ENCODE peak calls at places on chromosomes 12 and 14, in ten cellular contexts. Z, J, C, U, Q, T, V, B, Y and A are unnamed samples.

GRCh38 chr12:109394891-109395290 is 47.2 kb downstream of the MYO1H start:
- DNase-seq in Z (no peak), J (no peak), C (no peak), U (no peak), Q (no peak), T (no peak), V (no peak), B (no peak), Y (no peak), A (no peak)

GRCh38 chr14:65915125-65915524 is 502.6 kb downstream of the FUT8 start:
- DNase-seq in Z (no peak), J (no peak), C (no peak), U (no peak), Q (no peak), T (no peak), V (no peak), B (no peak), Y (no peak), A (no peak)

GRCh38 chr14:30382221-30382620 is 176.7 kb upstream of the G2E3 start:
- DNase-seq in Z (no peak), J (no peak), C (no peak), U (no peak), Q (no peak), T (no peak), V (no peak), B (no peak), Y (no peak), A (peak)

GRCh38 chr14:77310041-77310440 is 10.6 kb downstream of the POMT2 start:
- DNase-seq in Z (no peak), J (no peak), C (peak), U (no peak), Q (no peak), T (no peak), V (peak), B (no peak), Y (no peak), A (no peak)

GRCh38 chr12:31015215-31015614 is 58.4 kb upstream of the DDX11 start:
- DNase-seq in Z (no peak), J (no peak), C (no peak), U (no peak), Q (no peak), T (no peak), V (no peak), B (no peak), Y (no peak), A (no peak)

GRCh38 chr14:38794674-38795073 is 308.4 kb downstream of the SEC23A start:
- DNase-seq in Z (no peak), J (no peak), C (no peak), U (no peak), Q (no peak), T (no peak), V (no peak), B (no peak), Y (no peak), A (no peak)

GRCh38 chr14:100538566-100539318 is 48.5 kb downstream of the BEGAIN start:
- DNase-seq in Z (no peak), J (peak), C (no peak), U (peak), Q (no peak), T (peak), V (no peak), B (no peak), Y (peak), A (no peak)

GRCh38 chr14:89571502-89571901 is 154.5 kb upstream of the FOXN3 start:
- DNase-seq in Z (no peak), J (no peak), C (no peak), U (no peak), Q (no peak), T (no peak), V (no peak), B (no peak), Y (no peak), A (no peak)

GRCh38 chr14:106347291-106347778 is 821.0 kb downstream of the TMEM121 start:
- DNase-seq in Z (no peak), J (no peak), C (no peak), U (no peak), Q (no peak), T (no peak), V (no peak), B (no peak), Y (no peak), A (no peak)

GRCh38 chr12:131287938-131288797 is 334.5 kb downstream of the ADGRD1 start:
- DNase-seq in Z (no peak), J (no peak), C (no peak), U (peak), Q (no peak), T (no peak), V (no peak), B (no peak), Y (no peak), A (no peak)

GRCh38 chr14:94193776-94194175 is 19.7 kb downstream of the PPP4R4 start:
- DNase-seq in Z (no peak), J (no peak), C (no peak), U (no peak), Q (no peak), T (no peak), V (no peak), B (no peak), Y (no peak), A (no peak)

GRCh38 chr12:30926243-30927209 is at the start of gene TSPAN11:
- DNase-seq in Z (no peak), J (no peak), C (peak), U (peak), Q (no peak), T (no peak), V (peak), B (no peak), Y (no peak), A (peak)

GRCh38 chr12:14572401-14572800 is 4.7 kb upstream of the PLBD1 start:
- DNase-seq in Z (no peak), J (no peak), C (no peak), U (no peak), Q (no peak), T (no peak), V (no peak), B (no peak), Y (no peak), A (no peak)

GRCh38 chr14:70665448-70666363 is 24.0 kb downstream of the TTC9 start:
- DNase-seq in Z (no peak), J (peak), C (no peak), U (peak), Q (no peak), T (no peak), V (no peak), B (no peak), Y (peak), A (peak)

GRCh38 chr12:124828264-124829007 is 35.2 kb downstream of the SCARB1 start:
- DNase-seq in Z (no peak), J (peak), C (peak), U (peak), Q (no peak), T (no peak), V (peak), B (no peak), Y (peak), A (no peak)

GRCh38 chr12:34249271-34249670 is 227.0 kb downstream of the ALG10 start:
- DNase-seq in Z (no peak), J (no peak), C (no peak), U (no peak), Q (no peak), T (no peak), V (no peak), B (no peak), Y (no peak), A (no peak)

GRCh38 chr14:77053046-77053841 is 24.7 kb upstream of the IRF2BPL start:
- DNase-seq in Z (peak), J (peak), C (peak), U (peak), Q (peak), T (peak), V (peak), B (peak), Y (peak), A (peak)

GRCh38 chr14:95577875-95578274 is 43.0 kb downstream of the GLRX5 start:
- DNase-seq in Z (no peak), J (no peak), C (no peak), U (no peak), Q (no peak), T (no peak), V (no peak), B (no peak), Y (no peak), A (no peak)

GRCh38 chr14:78399316-78399889 is 229.2 kb downstream of the NRXN3 start:
- DNase-seq in Z (no peak), J (no peak), C (no peak), U (peak), Q (no peak), T (no peak), V (peak), B (no peak), Y (no peak), A (peak)

GRCh38 chr12:22729898-22730443 is 105.0 kb downstream of the ETNK1 start:
- DNase-seq in Z (no peak), J (no peak), C (peak), U (no peak), Q (no peak), T (no peak), V (peak), B (no peak), Y (no peak), A (peak)

GRCh38 chr12:46661161-46661845 is 164.5 kb downstream of the SLC38A4 start:
- DNase-seq in Z (no peak), J (no peak), C (peak), U (peak), Q (no peak), T (no peak), V (peak), B (no peak), Y (no peak), A (peak)

GRCh38 chr14:68949236-68949965 is 29.7 kb downstream of the ACTN1 start:
- DNase-seq in Z (no peak), J (no peak), C (no peak), U (no peak), Q (no peak), T (no peak), V (peak), B (no peak), Y (no peak), A (no peak)

GRCh38 chr14:71515520-71515919 is 416.7 kb upstream of the RGS6 start:
- DNase-seq in Z (no peak), J (no peak), C (no peak), U (no peak), Q (no peak), T (no peak), V (no peak), B (no peak), Y (no peak), A (no peak)

GRCh38 chr14:99910337-99911268 is 117.4 kb downstream of the EML1 start:
- DNase-seq in Z (no peak), J (no peak), C (peak), U (no peak), Q (no peak), T (no peak), V (peak), B (no peak), Y (no peak), A (peak)

GRCh38 chr14:73754911-73755360 is 40.8 kb upstream of the PNMA1 start:
- DNase-seq in Z (no peak), J (peak), C (peak), U (peak), Q (no peak), T (no peak), V (peak), B (no peak), Y (peak), A (peak)

GRCh38 chr12:126950266-126950665 is 1316.7 kb upstream of the TMEM132C start:
- DNase-seq in Z (no peak), J (no peak), C (no peak), U (no peak), Q (no peak), T (no peak), V (no peak), B (no peak), Y (no peak), A (no peak)

GRCh38 chr12:127964717-127965116 is 302.3 kb upstream of the TMEM132C start:
- DNase-seq in Z (no peak), J (no peak), C (no peak), U (peak), Q (no peak), T (no peak), V (no peak), B (no peak), Y (no peak), A (peak)

GRCh38 chr14:63991833-63992232 is 139.0 kb downstream of the SYNE2 start:
- DNase-seq in Z (no peak), J (no peak), C (no peak), U (no peak), Q (no peak), T (no peak), V (no peak), B (no peak), Y (no peak), A (no peak)

GRCh38 chr14:23041729-23042128 is 283 bp upstream of the PSMB11 start:
- DNase-seq in Z (no peak), J (no peak), C (peak), U (no peak), Q (no peak), T (no peak), V (peak), B (no peak), Y (no peak), A (no peak)

GRCh38 chr12:83865431-83865830 is 1047.2 kb downstream of the SLC6A15 start:
- DNase-seq in Z (no peak), J (no peak), C (no peak), U (no peak), Q (no peak), T (no peak), V (no peak), B (no peak), Y (no peak), A (no peak)

GRCh38 chr14:61530896-61531295 is 164.4 kb upstream of the HIF1A start:
- DNase-seq in Z (no peak), J (peak), C (no peak), U (no peak), Q (no peak), T (no peak), V (no peak), B (no peak), Y (no peak), A (no peak)
- H3K4me3 ChIP-seq in Z (no peak), J (no peak), C (no peak), U (no peak), Q (no peak), T (no peak), V (no peak), B (no peak), Y (no peak), A (no peak)

GRCh38 chr12:45458238-45458637 is 242.3 kb downstream of the ANO6 start:
- DNase-seq in Z (no peak), J (no peak), C (no peak), U (no peak), Q (no peak), T (no peak), V (peak), B (no peak), Y (no peak), A (no peak)
- H3K4me3 ChIP-seq in Z (no peak), J (no peak), C (no peak), U (no peak), Q (no peak), T (no peak), V (no peak), B (no peak), Y (no peak), A (no peak)

DNA sequence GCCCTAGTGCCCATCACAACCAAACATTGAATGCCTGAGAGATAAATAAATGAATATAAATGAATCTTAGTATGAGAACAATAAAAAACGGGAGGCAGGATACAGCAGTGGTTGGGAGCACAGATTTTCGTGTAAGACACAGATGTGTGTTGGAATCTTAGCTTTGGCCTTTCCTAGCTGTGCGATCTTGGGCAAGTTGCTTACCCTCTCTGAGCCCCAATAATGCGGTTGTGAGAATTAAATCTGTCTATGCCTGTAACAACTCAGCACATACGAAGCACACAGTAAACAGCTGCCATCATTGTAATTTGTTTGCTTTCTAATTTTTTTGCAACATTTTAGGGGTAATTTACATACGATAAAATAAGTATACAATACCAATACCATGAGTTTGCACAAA is 89.8 kb downstream of the SRRM4 start:
- DNase-seq in Z (no peak), J (no peak), C (no peak), U (no peak), Q (no peak), T (no peak), V (no peak), B (no peak), Y (no peak), A (no peak)
- H3K4me3 ChIP-seq in Z (no peak), J (no peak), C (no peak), U (no peak), Q (no peak), T (no peak), V (no peak), B (no peak), Y (no peak), A (no peak)

DNA sequence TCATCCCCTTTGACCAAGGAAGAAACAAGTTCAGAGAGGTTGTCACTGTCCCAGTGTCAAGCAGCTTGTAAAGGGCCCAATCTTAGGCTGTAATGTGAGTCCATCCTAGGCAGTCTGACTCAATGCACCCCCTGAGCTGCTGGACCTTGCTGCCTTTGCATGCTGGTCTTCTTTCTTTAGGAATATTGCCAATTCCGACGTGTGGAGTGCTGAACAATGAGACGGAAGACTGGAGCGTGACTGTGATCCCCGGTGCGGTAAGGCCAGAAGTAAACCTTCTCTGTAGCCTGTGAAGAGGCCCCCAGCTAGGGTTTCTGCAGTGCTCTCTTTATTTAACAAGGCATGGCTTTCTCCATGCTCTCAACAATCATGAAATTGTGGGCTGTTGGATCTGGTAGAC is 963 bp downstream of the TCTN2 start:
- DNase-seq in Z (no peak), J (no peak), C (peak), U (no peak), Q (no peak), T (no peak), V (peak), B (no peak), Y (no peak), A (no peak)
- H3K4me3 ChIP-seq in Z (no peak), J (peak), C (peak), U (peak), Q (peak), T (peak), V (no peak), B (no peak), Y (no peak), A (peak)

GRCh38 chr12:112848338-112848715 is 56.8 kb downstream of the RPH3A start:
- DNase-seq in Z (no peak), J (no peak), C (no peak), U (no peak), Q (no peak), T (no peak), V (no peak), B (no peak), Y (no peak), A (no peak)

GRCh38 chr12:112848972-112849371 is 57.4 kb downstream of the RPH3A start:
- DNase-seq in Z (no peak), J (no peak), C (no peak), U (peak), Q (peak), T (no peak), V (no peak), B (no peak), Y (no peak), A (no peak)

GRCh38 chr12:112846619-112847018 is 55.1 kb downstream of the RPH3A start:
- DNase-seq in Z (no peak), J (no peak), C (no peak), U (peak), Q (no peak), T (no peak), V (no peak), B (no peak), Y (no peak), A (no peak)

GRCh38 chr12:112850343-112850742 is 56.4 kb upstream of the OAS1 start:
- DNase-seq in Z (no peak), J (no peak), C (no peak), U (peak), Q (no peak), T (no peak), V (no peak), B (no peak), Y (no peak), A (no peak)

GRCh38 chr12:112847708-112848337 is 56.3 kb downstream of the RPH3A start:
- DNase-seq in Z (no peak), J (no peak), C (no peak), U (peak), Q (no peak), T (no peak), V (no peak), B (no peak), Y (no peak), A (no peak)
- H3K4me3 ChIP-seq in Z (no peak), J (no peak), C (no peak), U (no peak), Q (no peak), T (no peak), V (no peak), B (no peak), Y (no peak), A (no peak)

DNA sequence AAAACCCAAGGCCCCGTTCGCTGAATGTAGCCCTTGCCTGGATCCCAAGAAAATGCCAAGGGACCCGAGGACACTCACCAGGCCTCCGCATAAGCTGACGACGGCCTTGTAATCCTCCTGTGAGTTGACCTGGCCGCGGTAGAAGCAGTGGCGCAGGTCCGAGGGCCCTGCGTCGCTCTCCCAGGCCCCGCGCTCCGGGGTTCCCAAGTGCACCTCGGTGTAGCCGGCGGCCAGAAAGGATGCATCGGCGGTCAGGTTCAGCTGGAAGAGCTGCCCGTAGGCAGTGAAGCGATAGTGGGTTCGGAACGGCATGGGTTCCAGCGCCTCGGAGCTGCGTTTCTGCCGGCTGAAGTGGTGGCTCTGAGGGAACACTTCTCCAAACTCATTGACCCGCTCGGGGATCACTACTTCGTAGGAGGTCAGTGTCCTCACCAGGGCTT is 1.2 kb downstream of the ADAMTS20 start:
- DNase-seq in Z (no peak), J (no peak), C (no peak), U (peak), Q (no peak), T (no peak), V (no peak), B (no peak), Y (no peak), A (no peak)
- H3K4me3 ChIP-seq in Z (no peak), J (no peak), C (no peak), U (peak), Q (no peak), T (no peak), V (no peak), B (no peak), Y (no peak), A (no peak)

GRCh38 chr14:52950410-52950897 is 396 bp downstream of the FERMT2 start:
- DNase-seq in Z (no peak), J (peak), C (peak), U (peak), Q (no peak), T (no peak), V (peak), B (no peak), Y (peak), A (peak)

GRCh38 chr14:52949249-52949648 is 1.6 kb downstream of the FERMT2 start:
- DNase-seq in Z (no peak), J (no peak), C (no peak), U (no peak), Q (no peak), T (no peak), V (no peak), B (no peak), Y (no peak), A (no peak)

GRCh38 chr14:52948039-52948438 is 2.8 kb downstream of the FERMT2 start:
- DNase-seq in Z (no peak), J (no peak), C (no peak), U (no peak), Q (no peak), T (no peak), V (peak), B (no peak), Y (no peak), A (no peak)

GRCh38 chr14:52949711-52950409 is 990 bp downstream of the FERMT2 start:
- DNase-seq in Z (no peak), J (no peak), C (peak), U (no peak), Q (no peak), T (no peak), V (peak), B (no peak), Y (no peak), A (peak)

DNA sequence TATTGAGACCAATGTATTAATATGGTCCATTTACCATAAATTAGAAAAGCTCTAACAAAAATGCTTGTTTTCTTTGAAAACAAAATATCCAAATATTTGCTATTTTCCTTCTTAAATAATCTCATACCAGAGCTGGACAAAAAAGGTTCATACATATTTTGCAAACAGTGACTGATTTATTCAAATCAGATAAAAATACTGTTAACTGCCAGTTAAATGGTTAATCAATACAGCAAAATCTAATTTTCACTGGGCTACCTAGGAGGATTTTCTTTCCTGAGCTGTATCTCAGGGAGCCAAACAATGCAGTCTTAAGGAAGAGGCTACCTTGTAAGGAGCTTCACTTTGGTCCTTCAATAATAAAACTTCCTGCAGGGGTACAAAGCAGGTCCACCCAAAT is 2.0 kb downstream of the FERMT2 start:
- DNase-seq in Z (no peak), J (no peak), C (no peak), U (no peak), Q (no peak), T (no peak), V (no peak), B (no peak), Y (no peak), A (no peak)
- H3K4me3 ChIP-seq in Z (no peak), J (peak), C (peak), U (peak), Q (no peak), T (no peak), V (peak), B (no peak), Y (no peak), A (peak)

GRCh38 chr12:2283480-2283879 is 230.7 kb downstream of the CACNA1C start:
- DNase-seq in Z (no peak), J (peak), C (no peak), U (peak), Q (no peak), T (no peak), V (no peak), B (no peak), Y (no peak), A (no peak)
- H3K4me3 ChIP-seq in Z (no peak), J (no peak), C (no peak), U (no peak), Q (no peak), T (no peak), V (no peak), B (no peak), Y (no peak), A (peak)